ENCODE peak calls at places on chromosomes 3 and 15, in four cellular contexts. K is prostate gland, B is transverse colon, J is Calu3. E is an unnamed sample.

GRCh38 chr15:80174017-80174746 is 21.4 kb downstream of the FAH start:
- DNase-seq in K (peak), B (no peak), J (no peak), E (no peak)

GRCh38 chr3:29281265-29282228 is 676 bp downstream of the RBMS3 start:
- DNase-seq in K (peak), B (no peak), J (no peak), E (no peak)

GRCh38 chr15:99536422-99537033 is 29.3 kb upstream of the MEF2A start:
- DNase-seq in K (no peak), B (no peak), J (no peak), E (no peak)

GRCh38 chr3:185215873-185216586 is 37.8 kb downstream of the EHHADH start:
- DNase-seq in K (no peak), B (no peak), J (no peak), E (no peak)

GRCh38 chr3:168249539-168250414 is 154.1 kb upstream of the GOLIM4 start:
- DNase-seq in K (peak), B (peak), J (peak), E (peak)

GRCh38 chr3:174168026-174168425 is 691.1 kb upstream of the NAALADL2 start:
- DNase-seq in K (no peak), B (no peak), J (no peak), E (no peak)

GRCh38 chr15:85795669-85796305 is 1.1 kb upstream of the KLHL25 start:
- DNase-seq in K (no peak), B (peak), J (peak), E (peak)

GRCh38 chr15:57044072-57044702 is 125.7 kb downstream of the TCF12 start:
- DNase-seq in K (no peak), B (no peak), J (peak), E (no peak)

GRCh38 chr3:103127737-103128136 is 692.9 kb downstream of the ZPLD1 start:
- DNase-seq in K (no peak), B (no peak), J (no peak), E (no peak)

GRCh38 chr3:159028706-159029105 is 226.9 kb downstream of the MFSD1 start:
- DNase-seq in K (no peak), B (no peak), J (no peak), E (no peak)

GRCh38 chr3:97864-98263 is 98.7 kb upstream of the CHL1 start:
- DNase-seq in K (no peak), B (no peak), J (no peak), E (no peak)

GRCh38 chr3:47301456-47301855 is 18.7 kb downstream of the KLHL18 start:
- DNase-seq in K (no peak), B (no peak), J (no peak), E (no peak)

GRCh38 chr15:33315044-33315443 is 4.3 kb downstream of the RYR3 start:
- DNase-seq in K (no peak), B (no peak), J (no peak), E (no peak)

GRCh38 chr3:126131881-126132750 is 48.2 kb upstream of the SLC41A3 start:
- DNase-seq in K (no peak), B (peak), J (no peak), E (peak)
- TF ChIP-seq CTCF in K (no peak), B (no peak), J (no peak), E (no peak)

DNA sequence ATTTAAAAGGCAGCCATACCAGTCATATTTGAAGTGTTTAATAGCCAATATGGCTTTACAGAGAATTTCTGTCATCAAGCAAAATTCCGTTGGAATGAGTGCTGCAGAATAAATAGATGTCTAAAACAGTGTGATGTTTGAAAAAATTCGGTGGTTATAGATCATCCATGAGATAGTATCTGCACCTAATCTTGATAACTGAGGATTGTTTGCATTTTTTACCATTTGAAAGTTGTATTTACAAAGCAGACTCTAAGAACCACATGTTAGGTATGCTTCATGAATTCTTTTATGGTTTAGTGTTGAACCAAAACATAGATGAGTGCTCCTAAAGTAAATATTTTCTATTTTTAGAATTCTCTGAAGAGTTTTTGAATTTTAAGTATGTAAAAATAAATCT is 476.1 kb downstream of the NAALADL2 start:
- DNase-seq in K (no peak), B (no peak), J (no peak), E (no peak)
- TF ChIP-seq CTCF in K (no peak), B (no peak), J (no peak), E (no peak)

GRCh38 chr3:53645754-53646153 is 151.3 kb downstream of the CACNA1D start:
- DNase-seq in K (no peak), B (no peak), J (no peak), E (no peak)

GRCh38 chr3:53641397-53641796 is 147.0 kb downstream of the CACNA1D start:
- DNase-seq in K (no peak), B (no peak), J (no peak), E (no peak)

GRCh38 chr3:53642211-53642610 is 147.8 kb downstream of the CACNA1D start:
- DNase-seq in K (no peak), B (no peak), J (no peak), E (no peak)

GRCh38 chr3:53646723-53647122 is 152.3 kb downstream of the CACNA1D start:
- DNase-seq in K (no peak), B (no peak), J (no peak), E (no peak)

GRCh38 chr3:53643757-53644156 is 149.3 kb downstream of the CACNA1D start:
- DNase-seq in K (no peak), B (no peak), J (no peak), E (no peak)
- TF ChIP-seq CTCF in K (no peak), B (no peak), J (no peak), E (no peak)

DNA sequence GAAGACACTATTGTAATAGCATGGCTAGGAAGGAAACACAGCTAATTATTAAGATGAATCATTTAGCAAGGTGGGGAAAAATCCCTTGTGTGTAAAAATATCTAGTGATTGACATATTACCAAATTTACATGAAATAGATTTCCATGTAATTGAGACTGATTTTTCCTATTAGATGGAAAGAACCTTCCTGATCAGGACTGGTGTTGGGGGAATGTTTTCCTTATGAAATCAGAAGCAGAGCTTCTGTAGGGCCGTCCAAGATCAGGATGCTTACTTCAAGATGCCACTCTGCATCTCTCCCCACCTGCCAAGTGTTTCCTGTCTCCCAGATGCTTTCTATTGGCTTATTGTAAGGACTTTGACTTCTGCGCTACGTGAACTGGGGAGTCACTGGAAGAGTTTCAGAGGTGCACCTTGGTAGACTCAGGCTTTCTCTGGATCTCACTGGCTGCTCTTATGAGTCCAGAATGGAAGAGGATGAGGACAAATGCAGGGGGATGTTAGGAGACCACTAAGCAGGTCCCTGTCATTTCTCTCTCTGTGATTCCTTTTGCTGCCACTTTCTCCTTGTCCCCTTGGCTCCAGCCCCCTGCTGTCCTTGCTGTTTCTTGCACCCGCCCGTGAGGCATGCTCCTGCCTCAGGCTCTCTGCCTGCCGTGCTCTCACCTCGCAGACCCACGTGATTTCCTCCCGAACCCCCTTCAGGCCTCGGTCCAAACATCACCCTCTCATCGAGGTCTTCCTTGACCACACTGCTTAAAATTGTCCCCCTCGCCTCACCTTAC is 30.1 kb downstream of the BTD start:
- DNase-seq in K (no peak), B (no peak), J (no peak), E (no peak)
- TF ChIP-seq CTCF in K (no peak), B (no peak), J (no peak), E (no peak)

GRCh38 chr3:113249601-113250000 is 38.2 kb downstream of the BOC start:
- DNase-seq in K (no peak), B (no peak), J (no peak), E (no peak)

GRCh38 chr3:113247664-113248458 is 36.5 kb downstream of the BOC start:
- DNase-seq in K (no peak), B (no peak), J (no peak), E (no peak)

GRCh38 chr3:113249111-113249510 is 37.8 kb downstream of the BOC start:
- DNase-seq in K (no peak), B (no peak), J (no peak), E (no peak)

GRCh38 chr3:113245775-113246174 is 34.4 kb downstream of the BOC start:
- DNase-seq in K (no peak), B (no peak), J (no peak), E (no peak)

GRCh38 chr3:113247051-113247450 is 35.7 kb downstream of the BOC start:
- DNase-seq in K (no peak), B (no peak), J (no peak), E (no peak)
- TF ChIP-seq CTCF in K (no peak), B (no peak), J (no peak), E (no peak)

GRCh38 chr3:37256447-37256846 is 82.1 kb upstream of the LRRFIP2 start:
- DNase-seq in K (no peak), B (no peak), J (no peak), E (no peak)
- TF ChIP-seq CTCF in K (no peak), B (no peak), J (no peak), E (no peak)

DNA sequence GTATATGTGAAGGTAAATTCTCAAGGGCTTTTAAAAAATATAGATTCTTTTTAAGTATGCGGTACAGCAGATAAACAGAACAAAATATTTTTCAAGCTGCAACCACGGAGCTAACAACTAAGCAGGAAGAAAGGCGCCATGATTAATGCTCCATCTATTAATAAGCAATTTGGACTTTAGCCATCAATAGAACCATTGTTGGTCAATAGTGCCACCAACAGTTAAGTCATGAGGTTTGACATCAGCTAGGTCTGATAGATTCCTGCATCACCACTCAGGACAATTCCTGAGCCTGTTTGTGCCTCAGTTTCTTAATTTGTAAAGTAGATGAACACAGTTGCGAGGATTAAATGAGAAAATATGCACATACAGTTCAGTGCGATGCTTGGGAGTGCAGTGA is 65.1 kb upstream of the FAM3D start:
- DNase-seq in K (no peak), B (no peak), J (no peak), E (no peak)
- TF ChIP-seq CTCF in K (no peak), B (no peak), J (no peak), E (no peak)

DNA sequence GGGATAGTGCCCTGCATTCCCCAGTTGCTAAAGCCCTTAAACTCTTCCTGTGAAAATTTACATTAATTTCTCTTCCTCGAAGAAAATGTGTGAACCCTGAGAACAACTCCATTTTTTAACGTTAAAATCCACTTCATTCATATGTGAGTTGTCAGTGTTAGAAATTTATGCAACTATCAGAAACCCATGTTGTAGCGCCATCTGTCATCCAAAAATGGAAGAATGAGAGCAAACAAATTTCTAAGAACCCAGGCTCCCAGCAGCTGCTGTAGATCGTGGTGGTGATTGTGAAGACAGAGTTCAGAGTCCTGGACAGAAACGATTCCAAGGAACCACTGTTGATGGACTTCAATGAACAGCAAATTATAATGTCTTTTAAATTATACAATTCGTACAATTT is 179.7 kb upstream of the NDN start:
- DNase-seq in K (no peak), B (no peak), J (no peak), E (no peak)
- TF ChIP-seq CTCF in K (no peak), B (peak), J (no peak), E (no peak)

GRCh38 chr15:52228928-52229327 is 37.7 kb upstream of the GNB5 start:
- DNase-seq in K (no peak), B (peak), J (peak), E (peak)
- TF ChIP-seq CTCF in K (no peak), B (no peak), J (no peak), E (no peak)

DNA sequence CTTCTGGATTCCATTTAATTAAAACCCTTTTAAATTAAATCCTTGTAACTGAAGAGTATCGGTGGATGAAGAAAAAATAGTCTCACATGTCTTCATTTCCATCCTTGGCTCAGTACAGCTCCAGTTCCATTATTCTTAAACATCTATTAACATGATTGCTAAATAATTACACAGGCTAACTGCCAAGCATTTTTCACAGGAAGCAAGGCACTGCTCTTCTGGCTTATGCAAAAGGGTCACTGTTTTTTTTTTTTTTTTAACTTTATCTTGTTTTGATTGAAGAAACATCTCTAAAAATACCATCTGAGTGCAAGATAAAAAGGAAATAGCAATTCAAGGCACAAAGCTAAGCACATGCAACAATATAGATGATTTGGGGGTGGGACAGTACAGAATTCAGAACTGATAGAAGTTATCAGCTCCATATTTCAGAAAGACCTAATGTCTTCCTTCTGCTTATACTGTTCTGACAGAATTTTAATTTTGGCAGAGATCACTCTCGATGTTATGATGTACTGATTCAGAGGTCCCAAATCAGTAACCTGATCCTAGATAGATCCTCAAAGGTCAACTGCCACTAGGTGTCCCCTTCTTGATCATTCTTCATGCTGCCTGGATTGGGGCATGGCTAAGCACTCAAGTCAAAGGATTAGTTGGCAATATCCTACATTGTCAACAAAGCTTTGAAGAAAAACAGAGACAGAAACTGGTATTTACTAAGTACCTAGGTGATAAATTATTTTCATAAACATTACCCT is 57.8 kb upstream of the ACTC1 start:
- DNase-seq in K (peak), B (no peak), J (no peak), E (no peak)
- TF ChIP-seq CTCF in K (no peak), B (no peak), J (no peak), E (no peak)